ENCODE peak calls at places on chromosomes 11 and 22, in seven cellular contexts. One of them, this sample, is unnamed.

GRCh38 chr11:61067782-61068181 is 34.5 kb upstream of the CD5 start:
- DNase-seq in neural progenitor cell: no peak
- DNase-seq in lower leg skin: peak
- DNase-seq in mammary epithelial cell: no peak
- DNase-seq in HuH-7: no peak
- DNase-seq in Ammon's horn: no peak
- DNase-seq in Peyer's patch: no peak
- DNase-seq in this sample: no peak

GRCh38 chr22:23401910-23402274 is 178.2 kb downstream of the IGLL1 start:
- DNase-seq in neural progenitor cell: no peak
- DNase-seq in lower leg skin: no peak
- DNase-seq in mammary epithelial cell: peak
- DNase-seq in HuH-7: no peak
- DNase-seq in Ammon's horn: no peak
- DNase-seq in Peyer's patch: no peak
- DNase-seq in this sample: peak

GRCh38 chr22:17418890-17419324 is 49.6 kb downstream of the CECR2 start:
- DNase-seq in neural progenitor cell: peak
- DNase-seq in lower leg skin: no peak
- DNase-seq in mammary epithelial cell: no peak
- DNase-seq in HuH-7: no peak
- DNase-seq in Ammon's horn: no peak
- DNase-seq in Peyer's patch: no peak
- DNase-seq in this sample: no peak

GRCh38 chr11:42890773-42891172 is 421.0 kb upstream of the API5 start:
- DNase-seq in neural progenitor cell: no peak
- DNase-seq in lower leg skin: no peak
- DNase-seq in mammary epithelial cell: no peak
- DNase-seq in HuH-7: no peak
- DNase-seq in Ammon's horn: no peak
- DNase-seq in Peyer's patch: no peak
- DNase-seq in this sample: no peak

GRCh38 chr22:27637604-27638003 is 164.0 kb downstream of the MN1 start:
- DNase-seq in neural progenitor cell: no peak
- DNase-seq in lower leg skin: no peak
- DNase-seq in mammary epithelial cell: peak
- DNase-seq in HuH-7: no peak
- DNase-seq in Ammon's horn: no peak
- DNase-seq in Peyer's patch: no peak
- DNase-seq in this sample: no peak

GRCh38 chr22:45968003-45968650 is 8.8 kb downstream of the WNT7B start:
- DNase-seq in neural progenitor cell: no peak
- DNase-seq in lower leg skin: no peak
- DNase-seq in mammary epithelial cell: no peak
- DNase-seq in HuH-7: no peak
- DNase-seq in Ammon's horn: no peak
- DNase-seq in Peyer's patch: no peak
- DNase-seq in this sample: no peak

GRCh38 chr22:22156716-22157499 is 87.7 kb upstream of the VPREB1 start:
- DNase-seq in neural progenitor cell: peak
- DNase-seq in lower leg skin: no peak
- DNase-seq in mammary epithelial cell: peak
- DNase-seq in HuH-7: peak
- DNase-seq in Ammon's horn: peak
- DNase-seq in Peyer's patch: no peak
- DNase-seq in this sample: no peak

GRCh38 chr11:46450846-46451470 is 59.4 kb upstream of the CHRM4 start:
- DNase-seq in neural progenitor cell: no peak
- DNase-seq in lower leg skin: no peak
- DNase-seq in mammary epithelial cell: no peak
- DNase-seq in HuH-7: no peak
- DNase-seq in Ammon's horn: no peak
- DNase-seq in Peyer's patch: no peak
- DNase-seq in this sample: no peak

GRCh38 chr11:107747622-107748021 is 35.8 kb upstream of the SLN start:
- DNase-seq in neural progenitor cell: peak
- DNase-seq in lower leg skin: no peak
- DNase-seq in mammary epithelial cell: no peak
- DNase-seq in HuH-7: no peak
- DNase-seq in Ammon's horn: no peak
- DNase-seq in Peyer's patch: no peak
- DNase-seq in this sample: no peak

GRCh38 chr11:118157186-118157895 is 4.7 kb upstream of the SCN4B start:
- DNase-seq in neural progenitor cell: no peak
- DNase-seq in lower leg skin: no peak
- DNase-seq in mammary epithelial cell: no peak
- DNase-seq in HuH-7: no peak
- DNase-seq in Ammon's horn: no peak
- DNase-seq in Peyer's patch: no peak
- DNase-seq in this sample: no peak

GRCh38 chr11:57266157-57266556 is 29.1 kb upstream of the APLNR start:
- DNase-seq in neural progenitor cell: no peak
- DNase-seq in lower leg skin: no peak
- DNase-seq in mammary epithelial cell: no peak
- DNase-seq in HuH-7: no peak
- DNase-seq in Ammon's horn: no peak
- DNase-seq in Peyer's patch: no peak
- DNase-seq in this sample: no peak

GRCh38 chr11:12118940-12119339 is 8.6 kb downstream of the MICAL2 start:
- DNase-seq in neural progenitor cell: no peak
- DNase-seq in lower leg skin: no peak
- DNase-seq in mammary epithelial cell: no peak
- DNase-seq in HuH-7: no peak
- DNase-seq in Ammon's horn: no peak
- DNase-seq in Peyer's patch: no peak
- DNase-seq in this sample: no peak